ENCODE peak calls at places on chromosomes 3 and 15, in four cellular contexts. One of them, this sample, is unnamed.

GRCh38 chr15:63042879-63043340 is 363 bp downstream of the TPM1 start:
- DNase-seq in NT2/D1: no peak
- DNase-seq in pancreas: peak
- DNase-seq in cardiac muscle cell: peak
- DNase-seq in this sample: no peak

GRCh38 chr15:88651293-88651692 is 12.5 kb downstream of the ISG20 start:
- DNase-seq in NT2/D1: no peak
- DNase-seq in cardiac muscle cell: no peak
- DNase-seq in pancreas: no peak
- DNase-seq in this sample: peak

GRCh38 chr15:74264081-74264501 is 28.0 kb downstream of the CCDC33 start:
- DNase-seq in NT2/D1: peak
- DNase-seq in pancreas: no peak
- DNase-seq in cardiac muscle cell: no peak
- DNase-seq in this sample: no peak

GRCh38 chr3:38133557-38134405 is 3.1 kb downstream of the ACAA1 start:
- DNase-seq in cardiac muscle cell: no peak
- DNase-seq in pancreas: no peak
- DNase-seq in NT2/D1: no peak
- DNase-seq in this sample: peak

GRCh38 chr15:51782357-51782896 is 31.0 kb downstream of the TMOD2 start:
- DNase-seq in NT2/D1: no peak
- DNase-seq in cardiac muscle cell: no peak
- DNase-seq in pancreas: no peak
- DNase-seq in this sample: no peak

GRCh38 chr3:147930417-147930816 is 521.3 kb downstream of the ZIC1 start:
- DNase-seq in pancreas: no peak
- DNase-seq in NT2/D1: no peak
- DNase-seq in cardiac muscle cell: peak
- DNase-seq in this sample: no peak

GRCh38 chr15:48832648-48833047 is 21.8 kb upstream of the CEP152 start:
- DNase-seq in cardiac muscle cell: no peak
- DNase-seq in NT2/D1: no peak
- DNase-seq in pancreas: no peak
- DNase-seq in this sample: no peak

GRCh38 chr3:23495507-23495906 is 292.4 kb downstream of the UBE2E2 start:
- DNase-seq in pancreas: no peak
- DNase-seq in cardiac muscle cell: peak
- DNase-seq in NT2/D1: no peak
- DNase-seq in this sample: no peak

GRCh38 chr3:78926523-78926922 is 841.3 kb downstream of the ROBO1 start:
- DNase-seq in pancreas: no peak
- DNase-seq in cardiac muscle cell: no peak
- DNase-seq in NT2/D1: no peak
- DNase-seq in this sample: no peak

GRCh38 chr3:135106445-135106844 is 311.4 kb downstream of the EPHB1 start:
- DNase-seq in cardiac muscle cell: peak
- DNase-seq in NT2/D1: peak
- DNase-seq in pancreas: peak
- DNase-seq in this sample: peak

GRCh38 chr3:151169262-151169661 is 33.8 kb downstream of the GPR171 start:
- DNase-seq in NT2/D1: no peak
- DNase-seq in pancreas: no peak
- DNase-seq in cardiac muscle cell: peak
- DNase-seq in this sample: no peak

GRCh38 chr3:24137958-24138875 is 193.1 kb downstream of the NR1D2 start:
- DNase-seq in pancreas: peak
- DNase-seq in NT2/D1: no peak
- DNase-seq in cardiac muscle cell: no peak
- DNase-seq in this sample: peak

GRCh38 chr3:113295463-113295862 is 84.1 kb downstream of the BOC start:
- DNase-seq in NT2/D1: no peak
- DNase-seq in pancreas: no peak
- DNase-seq in cardiac muscle cell: no peak
- DNase-seq in this sample: no peak

GRCh38 chr15:42331235-42331634 is 28.1 kb upstream of the CAPN3 start:
- DNase-seq in NT2/D1: no peak
- DNase-seq in cardiac muscle cell: no peak
- DNase-seq in pancreas: no peak
- DNase-seq in this sample: no peak

GRCh38 chr3:102000620-102001209 is 151.4 kb downstream of the NFKBIZ start:
- DNase-seq in cardiac muscle cell: no peak
- DNase-seq in NT2/D1: no peak
- DNase-seq in pancreas: no peak
- DNase-seq in this sample: no peak

GRCh38 chr3:98721776-98722175 is 41.4 kb upstream of the ST3GAL6 start:
- DNase-seq in NT2/D1: no peak
- DNase-seq in pancreas: no peak
- DNase-seq in cardiac muscle cell: no peak
- DNase-seq in this sample: no peak

GRCh38 chr3:156825795-156826143 is 384 bp upstream of the LEKR1 start:
- DNase-seq in pancreas: no peak
- DNase-seq in NT2/D1: no peak
- DNase-seq in cardiac muscle cell: no peak
- DNase-seq in this sample: no peak

GRCh38 chr3:71512000-71512399 is 71.5 kb downstream of the FOXP1 start:
- DNase-seq in pancreas: no peak
- DNase-seq in cardiac muscle cell: no peak
- DNase-seq in NT2/D1: no peak
- DNase-seq in this sample: no peak

GRCh38 chr15:85330941-85331588 is 49.3 kb upstream of the AKAP13 start:
- DNase-seq in pancreas: peak
- DNase-seq in NT2/D1: peak
- DNase-seq in cardiac muscle cell: peak
- DNase-seq in this sample: peak

GRCh38 chr3:176785207-176785606 is 412.1 kb downstream of the TBL1XR1 start:
- DNase-seq in pancreas: no peak
- DNase-seq in cardiac muscle cell: no peak
- DNase-seq in NT2/D1: no peak
- DNase-seq in this sample: no peak

GRCh38 chr15:80416702-80417101 is 12.5 kb downstream of the ARNT2 start:
- DNase-seq in cardiac muscle cell: no peak
- DNase-seq in pancreas: no peak
- DNase-seq in NT2/D1: no peak
- DNase-seq in this sample: no peak

GRCh38 chr3:148513066-148513671 is 184.5 kb upstream of the AGTR1 start:
- DNase-seq in cardiac muscle cell: peak
- DNase-seq in NT2/D1: no peak
- DNase-seq in pancreas: no peak
- DNase-seq in this sample: no peak

GRCh38 chr3:184565421-184566211 is 4.0 kb downstream of the EPHB3 start:
- DNase-seq in cardiac muscle cell: peak
- DNase-seq in NT2/D1: no peak
- DNase-seq in pancreas: peak
- DNase-seq in this sample: no peak

GRCh38 chr3:49460188-49460885 is 9.7 kb upstream of the DAG1 start:
- DNase-seq in NT2/D1: no peak
- DNase-seq in pancreas: peak
- DNase-seq in cardiac muscle cell: no peak
- DNase-seq in this sample: no peak

GRCh38 chr3:73074681-73075305 is 13.3 kb downstream of the EBLN2 start:
- DNase-seq in NT2/D1: no peak
- DNase-seq in cardiac muscle cell: no peak
- DNase-seq in pancreas: no peak
- DNase-seq in this sample: no peak

GRCh38 chr3:76970006-76970680 is 69.8 kb upstream of the ROBO2 start:
- DNase-seq in pancreas: no peak
- DNase-seq in NT2/D1: no peak
- DNase-seq in cardiac muscle cell: no peak
- DNase-seq in this sample: no peak

GRCh38 chr3:115670911-115671310 is 47.6 kb downstream of the GAP43 start:
- DNase-seq in pancreas: no peak
- DNase-seq in NT2/D1: no peak
- DNase-seq in cardiac muscle cell: no peak
- DNase-seq in this sample: no peak

GRCh38 chr3:43921056-43921455 is 230.3 kb downstream of the ABHD5 start:
- DNase-seq in cardiac muscle cell: no peak
- DNase-seq in pancreas: no peak
- DNase-seq in NT2/D1: peak
- DNase-seq in this sample: no peak

GRCh38 chr3:194084284-194084683 is 51.7 kb upstream of the HES1 start:
- DNase-seq in NT2/D1: no peak
- DNase-seq in cardiac muscle cell: no peak
- DNase-seq in pancreas: no peak
- DNase-seq in this sample: no peak

GRCh38 chr3:61315874-61316273 is 64.6 kb upstream of the FHIT start:
- DNase-seq in cardiac muscle cell: peak
- DNase-seq in NT2/D1: no peak
- DNase-seq in pancreas: no peak
- DNase-seq in this sample: no peak

GRCh38 chr3:185852562-185853135 is 27.8 kb upstream of the IGF2BP2 start:
- DNase-seq in NT2/D1: no peak
- DNase-seq in cardiac muscle cell: peak
- DNase-seq in pancreas: no peak
- DNase-seq in this sample: no peak

GRCh38 chr15:67148196-67148701 is 82.8 kb downstream of the SMAD3 start:
- DNase-seq in NT2/D1: no peak
- DNase-seq in cardiac muscle cell: peak
- DNase-seq in pancreas: no peak
- DNase-seq in this sample: no peak

GRCh38 chr3:177196473-177197040 is 725 bp downstream of the TBL1XR1 start:
- DNase-seq in pancreas: peak
- DNase-seq in NT2/D1: no peak
- DNase-seq in cardiac muscle cell: peak
- DNase-seq in this sample: peak

This sample was measured in left lobe of liver.